ENCODE peak calls at places on chromosomes 16 and 17, in six cellular contexts. Z is stimulated activated CD4-positive, alpha-beta T cell treated with anti-CD3 and anti-CD28 coated beads, Interleukin-15, amount 100 ng/mL, for 1 hour; V is effector CD4-positive, alpha-beta T cell; R is psoas muscle; H is nucleus accumbens; X is posterior cingulate gyrus. B is an unnamed sample.

GRCh38 chr17:81858967-81859905 is 1.1 kb downstream of the P4HB start:
- DNase-seq in R (no peak), Z (no peak), V (no peak), H (no peak), X (no peak), B (no peak)

GRCh38 chr17:61208301-61209098 is 191.1 kb upstream of the TBX2 start:
- DNase-seq in X (peak; percentile 79), Z (no peak), H (no peak), R (no peak), V (no peak), B (no peak)

GRCh38 chr17:14211778-14212177 is 24.9 kb downstream of the CDRT15 start:
- DNase-seq in X (no peak), H (no peak), V (no peak), Z (no peak), R (peak; percentile 68), B (no peak)

GRCh38 chr17:64259922-64260321 is 3.1 kb downstream of the TEX2 start:
- DNase-seq in V (no peak), H (no peak), R (no peak), Z (no peak), X (no peak), B (no peak)

GRCh38 chr17:80647746-80648145 is 103.1 kb downstream of the RPTOR start:
- DNase-seq in X (no peak), R (no peak), Z (no peak), V (no peak), H (no peak), B (no peak)

GRCh38 chr16:27218756-27219155 is 15.4 kb downstream of the KDM8 start:
- DNase-seq in V (no peak), Z (no peak), H (no peak), X (peak; percentile 23), R (peak; percentile 22), B (no peak)

GRCh38 chr17:5591966-5592365 is 7.7 kb upstream of the NLRP1 start:
- DNase-seq in R (no peak), Z (no peak), V (no peak), H (no peak), X (no peak), B (no peak)

GRCh38 chr17:10058924-10059683 is 139.3 kb downstream of the GAS7 start:
- DNase-seq in V (no peak), H (no peak), Z (no peak), R (peak; percentile 60), X (peak; percentile 90), B (no peak)

GRCh38 chr17:45036696-45037095 is 14.7 kb downstream of the DCAKD start:
- DNase-seq in V (no peak), Z (no peak), X (no peak), R (no peak), H (no peak), B (no peak)

GRCh38 chr17:81417049-81417878 is 22.0 kb downstream of the BAHCC1 start:
- DNase-seq in R (no peak), Z (no peak), V (no peak), H (no peak), X (no peak), B (no peak)

GRCh38 chr16:21302454-21302853 is 24.4 kb upstream of the CRYM start:
- DNase-seq in Z (no peak), H (no peak), X (no peak), R (no peak), V (no peak), B (no peak)

GRCh38 chr16:67242138-67242730 is 5.0 kb downstream of the FHOD1 start:
- DNase-seq in H (no peak), V (no peak), X (peak; percentile 45), Z (no peak), R (peak; percentile 55), B (no peak)

GRCh38 chr16:77723108-77723514 is 797 bp downstream of the NUDT7 start:
- DNase-seq in X (no peak), Z (no peak), V (no peak), H (peak; percentile 16), R (no peak), B (peak; percentile 28)

GRCh38 chr16:19560078-19560477 is 4.6 kb downstream of the VPS35L start:
- DNase-seq in V (no peak), R (no peak), Z (no peak), H (no peak), X (no peak), B (no peak)

GRCh38 chr17:64982139-64982802 is 63.0 kb upstream of the LRRC37A3 start:
- DNase-seq in Z (no peak), V (no peak), R (no peak), H (no peak), X (no peak), B (no peak)

B was measured in cerebellum.